ENCODE peak calls at places on chromosome 12, in six cellular contexts. One of them, this sample, is unnamed.

GRCh38 chr12:46908936-46909635 is 83.3 kb upstream of the SLC38A4 start:
- DNase-seq in A549: no peak
- DNase-seq in H1: no peak
- DNase-seq in HepG2: no peak
- DNase-seq in K562: no peak
- DNase-seq in WTC11: no peak
- DNase-seq in this sample: no peak

GRCh38 chr12:55705802-55706402 is 1.8 kb downstream of the ITGA7 start:
- DNase-seq in K562: peak; percentile 79
- DNase-seq in H1: peak; percentile 72
- DNase-seq in HepG2: no peak
- DNase-seq in A549: peak; percentile 41
- DNase-seq in WTC11: peak; percentile 74
- DNase-seq in this sample: no peak

GRCh38 chr12:12510141-12510540 is 52.5 kb downstream of the DUSP16 start:
- DNase-seq in HepG2: no peak
- DNase-seq in A549: no peak
- DNase-seq in H1: no peak
- DNase-seq in WTC11: no peak
- DNase-seq in K562: no peak
- DNase-seq in this sample: no peak

GRCh38 chr12:54977155-54977554 is 7.4 kb downstream of the TESPA1 start:
- DNase-seq in HepG2: no peak
- DNase-seq in A549: no peak
- DNase-seq in H1: no peak
- DNase-seq in WTC11: no peak
- DNase-seq in K562: no peak
- DNase-seq in this sample: no peak

GRCh38 chr12:9798008-9798619 is 29.2 kb upstream of the KLRF1 start:
- DNase-seq in HepG2: peak; percentile 41
- DNase-seq in H1: no peak
- DNase-seq in K562: peak; percentile 32
- DNase-seq in A549: peak; percentile 13
- DNase-seq in WTC11: peak; percentile 63
- DNase-seq in this sample: peak; percentile 87

GRCh38 chr12:38137287-38137686 is 179.3 kb upstream of the ALG10B start:
- DNase-seq in H1: no peak
- DNase-seq in HepG2: no peak
- DNase-seq in K562: no peak
- DNase-seq in WTC11: no peak
- DNase-seq in A549: no peak
- DNase-seq in this sample: no peak

GRCh38 chr12:108457006-108457733 is 57.9 kb upstream of the FICD start:
- DNase-seq in A549: peak; percentile 71
- DNase-seq in HepG2: peak; percentile 69
- DNase-seq in H1: peak; percentile 52
- DNase-seq in WTC11: no peak
- DNase-seq in K562: peak; percentile 71
- DNase-seq in this sample: peak; percentile 51

GRCh38 chr12:94589591-94590001 is 60.8 kb downstream of the TMCC3 start:
- DNase-seq in H1: no peak
- DNase-seq in A549: no peak
- DNase-seq in K562: no peak
- DNase-seq in WTC11: no peak
- DNase-seq in HepG2: no peak
- DNase-seq in this sample: no peak

GRCh38 chr12:64560395-64561301 is 49.6 kb upstream of the RASSF3 start:
- DNase-seq in A549: peak; percentile 67
- DNase-seq in HepG2: no peak
- DNase-seq in WTC11: no peak
- DNase-seq in K562: no peak
- DNase-seq in H1: peak; percentile 46
- DNase-seq in this sample: peak; percentile 69

GRCh38 chr12:7146906-7147305 is 16.7 kb downstream of the CLSTN3 start:
- DNase-seq in A549: no peak
- DNase-seq in H1: no peak
- DNase-seq in K562: no peak
- DNase-seq in HepG2: no peak
- DNase-seq in WTC11: no peak
- DNase-seq in this sample: no peak

GRCh38 chr12:39990122-39991101 is 115.5 kb downstream of the SLC2A13 start:
- DNase-seq in A549: peak; percentile 15
- DNase-seq in WTC11: peak; percentile 57
- DNase-seq in K562: peak; percentile 54
- DNase-seq in H1: peak; percentile 59
- DNase-seq in HepG2: peak; percentile 28
- DNase-seq in this sample: peak; percentile 65

GRCh38 chr12:62933871-62934798 is 815 bp downstream of the PPM1H start:
- DNase-seq in A549: peak; percentile 48
- DNase-seq in K562: peak; percentile 43
- DNase-seq in HepG2: no peak
- DNase-seq in H1: peak; percentile 79
- DNase-seq in WTC11: peak; percentile 56
- DNase-seq in this sample: peak; percentile 44

GRCh38 chr12:122944588-122944987 is 21.7 kb downstream of the ABCB9 start:
- DNase-seq in K562: no peak
- DNase-seq in WTC11: no peak
- DNase-seq in H1: no peak
- DNase-seq in HepG2: peak; percentile 33
- DNase-seq in A549: no peak
- DNase-seq in this sample: no peak

GRCh38 chr12:25839470-25839869 is 119.0 kb upstream of the RASSF8 start:
- DNase-seq in H1: no peak
- DNase-seq in HepG2: no peak
- DNase-seq in A549: no peak
- DNase-seq in WTC11: no peak
- DNase-seq in K562: no peak
- DNase-seq in this sample: peak; percentile 55

GRCh38 chr12:120394483-120395367 is 25.8 kb upstream of the MSI1 start:
- DNase-seq in A549: no peak
- DNase-seq in WTC11: peak; percentile 79
- DNase-seq in K562: no peak
- DNase-seq in H1: peak; percentile 80
- DNase-seq in HepG2: no peak
- DNase-seq in this sample: no peak
- TF ChIP-seq JUN in A549: no peak
- TF ChIP-seq JUN in WTC11: no peak
- TF ChIP-seq JUN in K562: no peak
- TF ChIP-seq JUN in H1: no peak
- TF ChIP-seq JUN in HepG2: no peak
- TF ChIP-seq JUN in this sample: no peak

GRCh38 chr12:15179672-15180071 is 41.5 kb downstream of the RERG start:
- DNase-seq in H1: no peak
- DNase-seq in K562: no peak
- DNase-seq in HepG2: no peak
- DNase-seq in WTC11: no peak
- DNase-seq in A549: no peak
- DNase-seq in this sample: no peak

GRCh38 chr12:15180975-15181683 is 40.1 kb downstream of the RERG start:
- DNase-seq in H1: no peak
- DNase-seq in K562: no peak
- DNase-seq in A549: no peak
- DNase-seq in HepG2: no peak
- DNase-seq in WTC11: no peak
- DNase-seq in this sample: no peak

GRCh38 chr12:15184484-15184883 is 36.7 kb downstream of the RERG start:
- DNase-seq in H1: no peak
- DNase-seq in HepG2: no peak
- DNase-seq in A549: no peak
- DNase-seq in K562: no peak
- DNase-seq in WTC11: no peak
- DNase-seq in this sample: no peak

DNA sequence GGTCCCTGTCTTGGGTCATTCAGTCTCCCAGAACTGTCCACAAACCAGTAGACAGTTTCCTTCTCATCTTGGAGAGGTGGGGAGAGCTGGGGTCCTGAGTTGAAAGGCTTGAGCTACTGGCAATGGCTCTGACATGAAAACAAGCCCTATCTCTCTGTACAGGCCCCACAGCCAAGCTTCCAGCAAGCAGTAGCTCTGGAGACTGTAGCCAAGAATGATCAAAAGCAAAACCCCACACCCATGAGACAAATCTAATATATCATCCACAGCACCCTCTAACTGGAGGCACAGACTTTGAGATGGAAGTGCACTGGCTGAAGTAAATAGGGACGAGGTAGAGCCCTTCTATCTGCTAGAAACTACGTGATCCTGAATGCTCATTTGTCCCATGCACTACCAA is 40.9 kb downstream of the RERG start:
- DNase-seq in HepG2: no peak
- DNase-seq in H1: no peak
- DNase-seq in A549: no peak
- DNase-seq in K562: no peak
- DNase-seq in WTC11: no peak
- DNase-seq in this sample: no peak
- TF ChIP-seq JUN in HepG2: no peak
- TF ChIP-seq JUN in H1: no peak
- TF ChIP-seq JUN in A549: no peak
- TF ChIP-seq JUN in K562: no peak
- TF ChIP-seq JUN in WTC11: no peak
- TF ChIP-seq JUN in this sample: no peak

DNA sequence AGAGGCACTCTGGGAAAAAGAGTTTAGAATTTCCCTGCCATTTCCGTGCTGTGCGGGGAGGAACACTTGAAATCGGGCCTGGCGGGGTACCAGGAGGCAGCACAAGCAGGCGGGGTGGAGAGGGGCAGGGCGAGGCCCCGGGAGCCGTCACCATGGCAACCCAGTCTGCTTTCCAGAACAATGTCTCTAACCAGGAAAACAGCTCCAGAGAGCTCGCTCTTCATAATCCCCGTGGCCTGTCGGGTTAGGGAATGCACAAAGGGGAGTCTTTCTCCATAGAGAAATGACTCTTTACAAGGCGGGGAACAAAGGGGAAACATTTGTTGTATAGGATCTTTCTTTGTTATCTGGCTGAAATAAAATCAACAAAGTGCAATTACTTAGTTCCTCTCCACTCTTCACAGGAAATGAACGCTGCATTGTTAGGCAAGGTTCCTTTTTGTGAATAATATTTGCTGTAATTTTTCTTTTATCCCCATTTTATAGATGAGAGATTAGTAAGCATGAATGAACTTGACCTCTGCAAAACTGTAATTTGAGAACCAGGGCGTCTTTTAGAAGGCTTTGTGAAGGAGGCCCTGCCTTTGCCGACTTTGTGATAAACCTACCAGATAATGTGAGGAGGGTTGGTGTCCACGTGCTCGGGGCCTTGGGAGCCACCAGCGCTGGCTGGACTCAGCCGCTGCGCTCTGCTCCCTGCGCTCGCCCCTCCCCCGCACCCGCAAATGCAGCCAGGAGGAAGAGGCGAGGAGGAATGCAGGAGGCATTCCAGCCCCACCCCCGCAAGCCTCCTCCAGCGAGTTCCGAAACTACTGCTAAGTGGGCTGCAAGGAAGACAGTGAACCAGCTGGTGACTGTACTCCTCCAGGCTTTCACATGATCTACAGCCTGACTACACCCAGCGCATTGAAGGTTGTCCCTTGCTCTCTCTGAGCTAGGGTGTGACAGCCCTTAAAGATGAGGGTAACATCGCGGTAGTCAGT is 105.2 kb upstream of the ATF7IP start:
- DNase-seq in WTC11: peak; percentile 97
- DNase-seq in K562: peak; percentile 66
- DNase-seq in H1: peak; percentile 93
- DNase-seq in A549: no peak
- DNase-seq in HepG2: peak; percentile 56
- DNase-seq in this sample: peak; percentile 83
- TF ChIP-seq JUN in WTC11: no peak
- TF ChIP-seq JUN in K562: no peak
- TF ChIP-seq JUN in H1: no peak
- TF ChIP-seq JUN in A549: no peak
- TF ChIP-seq JUN in HepG2: no peak
- TF ChIP-seq JUN in this sample: no peak

GRCh38 chr12:13701502-13701901 is 279.9 kb downstream of the GRIN2B start:
- DNase-seq in WTC11: no peak
- DNase-seq in K562: no peak
- DNase-seq in H1: no peak
- DNase-seq in HepG2: no peak
- DNase-seq in A549: no peak
- DNase-seq in this sample: no peak

GRCh38 chr12:13707829-13708228 is 273.6 kb downstream of the GRIN2B start:
- DNase-seq in K562: no peak
- DNase-seq in HepG2: no peak
- DNase-seq in H1: no peak
- DNase-seq in WTC11: no peak
- DNase-seq in A549: no peak
- DNase-seq in this sample: no peak

GRCh38 chr12:13698001-13698400 is 283.4 kb downstream of the GRIN2B start:
- DNase-seq in A549: no peak
- DNase-seq in K562: no peak
- DNase-seq in HepG2: no peak
- DNase-seq in H1: no peak
- DNase-seq in WTC11: no peak
- DNase-seq in this sample: no peak

DNA sequence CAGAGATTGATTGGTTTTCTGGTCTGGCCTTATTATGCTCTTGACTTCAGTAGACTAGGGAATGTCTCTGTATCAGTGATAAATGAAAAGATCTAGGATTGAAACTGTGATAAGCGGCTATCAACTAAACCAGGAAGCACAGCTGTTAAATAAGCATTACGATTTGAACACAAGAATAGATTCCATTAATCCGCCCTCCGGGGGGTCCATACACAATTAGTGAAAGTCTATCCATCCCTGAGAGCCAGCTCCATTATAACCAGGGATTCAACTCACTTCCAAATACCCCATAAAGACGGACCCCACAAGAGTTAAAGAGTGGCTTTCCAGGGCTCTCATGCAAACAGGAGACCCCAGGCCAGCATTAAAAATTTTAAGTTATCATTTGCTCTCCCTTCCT is 279.0 kb downstream of the GRIN2B start:
- DNase-seq in A549: no peak
- DNase-seq in HepG2: no peak
- DNase-seq in K562: no peak
- DNase-seq in H1: no peak
- DNase-seq in WTC11: no peak
- DNase-seq in this sample: no peak
- TF ChIP-seq JUN in A549: no peak
- TF ChIP-seq JUN in HepG2: no peak
- TF ChIP-seq JUN in K562: no peak
- TF ChIP-seq JUN in H1: no peak
- TF ChIP-seq JUN in WTC11: no peak
- TF ChIP-seq JUN in this sample: no peak

DNA sequence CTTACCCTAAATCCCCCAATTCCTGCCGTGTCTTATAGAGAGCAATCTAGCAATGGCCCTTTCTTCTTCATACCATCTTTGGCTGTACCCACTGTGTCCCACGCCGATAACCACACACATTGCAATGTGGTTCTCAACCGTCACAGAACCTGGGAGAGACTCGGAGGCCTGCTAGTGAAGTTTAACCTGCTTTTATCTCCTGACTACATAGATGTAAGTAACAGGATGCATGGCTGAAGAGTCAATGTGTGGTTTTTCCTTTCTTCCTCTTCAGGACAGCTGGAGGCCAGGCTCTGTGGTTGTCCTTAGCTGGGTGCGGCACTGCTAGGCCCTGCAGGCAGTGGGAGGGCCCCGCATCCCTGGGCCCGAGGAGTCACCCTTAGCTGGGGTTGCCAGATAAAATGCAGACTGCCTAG is 51.3 kb downstream of the ZNF664 start:
- DNase-seq in WTC11: no peak
- DNase-seq in HepG2: no peak
- DNase-seq in K562: no peak
- DNase-seq in A549: no peak
- DNase-seq in H1: no peak
- DNase-seq in this sample: no peak
- TF ChIP-seq JUN in WTC11: no peak
- TF ChIP-seq JUN in HepG2: no peak
- TF ChIP-seq JUN in K562: no peak
- TF ChIP-seq JUN in A549: no peak
- TF ChIP-seq JUN in H1: no peak
- TF ChIP-seq JUN in this sample: no peak

GRCh38 chr12:51949342-51950030 is 2.0 kb upstream of the ACVR1B start:
- DNase-seq in H1: peak; percentile 20
- DNase-seq in A549: no peak
- DNase-seq in HepG2: no peak
- DNase-seq in K562: no peak
- DNase-seq in WTC11: no peak
- DNase-seq in this sample: no peak
- TF ChIP-seq JUN in H1: no peak
- TF ChIP-seq JUN in A549: no peak
- TF ChIP-seq JUN in HepG2: no peak
- TF ChIP-seq JUN in K562: no peak
- TF ChIP-seq JUN in WTC11: no peak
- TF ChIP-seq JUN in this sample: no peak

This sample was measured in endothelial cell of umbilical vein.